ENCODE peak calls at places on chromosomes 13 and 19, in ten cellular contexts. O, M, T, J, V, X, H, A, L and F are unnamed samples.
A peak's percentile ranks its signal among the peaks of the same experiment; 100 is the strongest.

GRCh38 chr13:110187501-110188161 is 119.3 kb downstream of the COL4A1 start:
- DNase-seq in O (peak; percentile 73), M (peak; percentile 93), T (no peak), J (no peak), V (peak; percentile 80), X (peak; percentile 61), H (no peak), A (no peak), L (no peak), F (no peak)

GRCh38 chr13:42594577-42595571 is 20.9 kb downstream of the TNFSF11 start:
- DNase-seq in O (peak; percentile 42), M (peak; percentile 81), T (peak; percentile 60), J (peak; percentile 17), V (peak; percentile 45), X (peak; percentile 77), H (peak; percentile 46), A (no peak), L (peak; percentile 83), F (no peak)

GRCh38 chr19:703651-704446 is 4.9 kb upstream of the PALM start:
- DNase-seq in O (peak; percentile 69), M (peak; percentile 73), T (peak; percentile 75), J (peak; percentile 32), V (peak; percentile 95), X (peak; percentile 59), H (no peak), A (peak; percentile 82), L (peak; percentile 86), F (no peak)

GRCh38 chr13:114313061-114313860 is 1.0 kb upstream of the CHAMP1 start:
- DNase-seq in O (no peak), M (no peak), T (no peak), J (no peak), V (peak; percentile 24), X (no peak), H (peak; percentile 63), A (no peak), L (no peak), F (no peak)

GRCh38 chr13:76647550-76647949 is 238.7 kb downstream of the KCTD12 start:
- DNase-seq in O (no peak), M (no peak), T (no peak), J (no peak), V (no peak), X (no peak), H (no peak), A (no peak), L (no peak), F (no peak)

GRCh38 chr13:83819156-83819555 is 63.1 kb downstream of the SLITRK1 start:
- DNase-seq in O (no peak), M (no peak), T (no peak), J (no peak), V (no peak), X (no peak), H (no peak), A (no peak), L (no peak), F (no peak)

GRCh38 chr19:55255618-55256423 is 3.0 kb downstream of the PPP6R1 start:
- DNase-seq in O (no peak), M (no peak), T (no peak), J (no peak), V (no peak), X (no peak), H (peak; percentile 39), A (no peak), L (no peak), F (no peak)

GRCh38 chr13:24215732-24216131 is 55.2 kb downstream of the SPATA13 start:
- DNase-seq in O (peak; percentile 66), M (no peak), T (no peak), J (no peak), V (peak; percentile 82), X (peak; percentile 50), H (no peak), A (no peak), L (peak; percentile 31), F (no peak)

DNA sequence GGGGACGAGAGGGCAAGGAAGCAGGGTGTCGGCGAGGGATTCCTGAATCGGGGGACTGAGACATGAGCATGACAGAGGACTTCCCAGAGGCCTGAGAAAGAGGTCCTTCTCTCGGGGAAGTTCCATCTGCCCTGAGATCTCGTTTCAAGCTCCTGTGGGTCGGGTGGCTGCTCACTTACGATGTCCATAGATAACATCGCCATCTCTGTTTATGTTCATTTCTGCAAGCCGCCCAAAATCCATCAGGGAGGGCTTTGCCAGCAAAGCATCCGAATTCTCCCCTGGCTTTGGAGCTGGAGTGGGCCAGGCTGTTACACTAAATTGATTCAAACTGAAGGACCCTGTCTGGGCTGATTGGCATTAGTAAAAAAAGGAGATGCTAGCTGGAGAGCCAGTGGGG is 5.9 kb downstream of the DMKN start:
- DNase-seq in O (no peak), M (no peak), T (no peak), J (no peak), V (no peak), X (no peak), H (no peak), A (no peak), L (no peak), F (no peak)
- H3K27me3 ChIP-seq in O (peaks cover 54% of the 10 kb centered on the region), M (no peaks in the 10 kb centered on the region), T (no peaks in the 10 kb centered on the region), J (peaks cover 40% of the 10 kb centered on the region), V (peaks cover 3% of the 10 kb centered on the region), X (peaks cover 89% of the 10 kb centered on the region), H (no peaks in the 10 kb centered on the region), A (no peaks in the 10 kb centered on the region), L (peaks cover 15% of the 10 kb centered on the region), F (peaks cover 77% of the 10 kb centered on the region)

DNA sequence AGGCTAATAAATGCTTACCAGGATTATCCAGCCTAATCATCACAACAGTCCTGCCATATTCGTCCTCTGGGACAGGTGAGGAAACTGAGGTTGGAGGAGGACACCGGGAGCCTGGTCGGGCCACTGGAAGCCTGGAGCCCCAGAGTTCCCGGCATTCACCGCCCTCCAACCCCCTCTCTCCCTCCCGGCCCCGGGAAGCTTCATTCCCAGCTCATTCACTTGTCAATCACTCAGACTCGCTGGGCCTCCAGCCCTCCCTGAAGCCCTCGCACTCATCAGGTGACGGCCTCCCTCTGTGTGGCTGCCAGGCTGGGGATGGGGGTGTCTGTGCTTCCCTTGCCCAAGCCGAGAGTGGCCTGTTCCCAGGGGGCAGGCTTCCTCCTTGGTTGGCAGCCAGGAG is 22.5 kb upstream of the ZNF99 start:
- DNase-seq in O (no peak), M (no peak), T (no peak), J (no peak), V (no peak), X (no peak), H (no peak), A (no peak), L (no peak), F (no peak)
- TF ChIP-seq CTCF in O (no peak), M (no peak), T (no peak), J (no peak), V (no peak), X (no peak), H (no peak), A (no peak), L (no peak), F (no peak)

GRCh38 chr13:113005997-113006396 is 37.0 kb downstream of the MCF2L start:
- DNase-seq in O (no peak), M (no peak), T (no peak), J (no peak), V (no peak), X (no peak), H (no peak), A (no peak), L (no peak), F (no peak)

GRCh38 chr13:113002891-113003290 is 33.9 kb downstream of the MCF2L start:
- DNase-seq in O (no peak), M (no peak), T (no peak), J (no peak), V (no peak), X (no peak), H (no peak), A (no peak), L (no peak), F (no peak)

GRCh38 chr13:113004126-113004525 is 35.1 kb downstream of the MCF2L start:
- DNase-seq in O (no peak), M (no peak), T (no peak), J (no peak), V (no peak), X (no peak), H (no peak), A (no peak), L (no peak), F (no peak)

GRCh38 chr13:113006660-113007059 is 37.6 kb downstream of the MCF2L start:
- DNase-seq in O (no peak), M (no peak), T (no peak), J (no peak), V (no peak), X (no peak), H (no peak), A (no peak), L (no peak), F (no peak)

DNA sequence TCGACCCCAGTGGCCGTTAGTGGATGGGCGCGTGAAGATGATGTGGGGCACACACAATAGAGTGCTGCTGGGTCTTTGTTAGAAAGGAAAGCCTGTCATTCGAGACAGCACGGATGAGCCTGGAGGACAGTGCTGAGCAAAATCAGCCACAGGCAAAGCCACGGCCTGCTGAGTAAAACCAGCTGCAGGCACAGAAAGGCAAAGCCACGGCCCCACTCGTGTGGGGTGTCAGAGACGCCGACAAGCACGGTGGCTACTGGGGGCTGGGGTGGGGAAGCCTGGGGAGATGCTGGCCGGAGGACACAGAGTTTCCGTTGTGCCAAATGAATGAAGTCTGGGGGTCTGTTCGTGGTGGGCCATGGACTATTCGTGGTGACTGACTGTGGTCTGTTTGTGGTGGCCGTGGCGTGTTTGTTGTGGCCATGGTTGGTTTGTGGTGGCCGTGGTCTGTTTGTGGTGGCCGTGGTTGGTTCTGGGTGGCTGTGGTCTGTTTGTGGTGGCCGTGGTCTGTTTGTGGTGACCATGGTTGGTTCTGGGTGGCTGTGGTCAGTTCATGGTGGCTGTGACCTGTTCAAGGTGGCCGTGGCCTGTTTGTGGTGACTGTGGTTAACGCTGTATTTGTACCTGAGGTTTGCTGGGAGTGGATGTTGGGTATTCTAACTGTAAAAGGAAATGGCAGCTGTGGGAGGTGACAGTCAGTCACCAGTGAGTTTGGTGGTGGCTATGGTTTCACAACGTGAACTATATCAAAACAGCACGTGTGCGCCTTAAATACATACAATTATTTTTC is 36.3 kb downstream of the MCF2L start:
- DNase-seq in O (no peak), M (no peak), T (no peak), J (no peak), V (no peak), X (no peak), H (no peak), A (no peak), L (no peak), F (no peak)
- H3K27me3 ChIP-seq in O (peaks cover 22% of the 10 kb centered on the region), M (no peaks in the 10 kb centered on the region), T (no peaks in the 10 kb centered on the region), J (peaks cover 22% of the 10 kb centered on the region), V (no peaks in the 10 kb centered on the region), X (peaks cover 6% of the 10 kb centered on the region), H (no peaks in the 10 kb centered on the region), A (no peaks in the 10 kb centered on the region), L (no peaks in the 10 kb centered on the region), F (no peaks in the 10 kb centered on the region)

DNA sequence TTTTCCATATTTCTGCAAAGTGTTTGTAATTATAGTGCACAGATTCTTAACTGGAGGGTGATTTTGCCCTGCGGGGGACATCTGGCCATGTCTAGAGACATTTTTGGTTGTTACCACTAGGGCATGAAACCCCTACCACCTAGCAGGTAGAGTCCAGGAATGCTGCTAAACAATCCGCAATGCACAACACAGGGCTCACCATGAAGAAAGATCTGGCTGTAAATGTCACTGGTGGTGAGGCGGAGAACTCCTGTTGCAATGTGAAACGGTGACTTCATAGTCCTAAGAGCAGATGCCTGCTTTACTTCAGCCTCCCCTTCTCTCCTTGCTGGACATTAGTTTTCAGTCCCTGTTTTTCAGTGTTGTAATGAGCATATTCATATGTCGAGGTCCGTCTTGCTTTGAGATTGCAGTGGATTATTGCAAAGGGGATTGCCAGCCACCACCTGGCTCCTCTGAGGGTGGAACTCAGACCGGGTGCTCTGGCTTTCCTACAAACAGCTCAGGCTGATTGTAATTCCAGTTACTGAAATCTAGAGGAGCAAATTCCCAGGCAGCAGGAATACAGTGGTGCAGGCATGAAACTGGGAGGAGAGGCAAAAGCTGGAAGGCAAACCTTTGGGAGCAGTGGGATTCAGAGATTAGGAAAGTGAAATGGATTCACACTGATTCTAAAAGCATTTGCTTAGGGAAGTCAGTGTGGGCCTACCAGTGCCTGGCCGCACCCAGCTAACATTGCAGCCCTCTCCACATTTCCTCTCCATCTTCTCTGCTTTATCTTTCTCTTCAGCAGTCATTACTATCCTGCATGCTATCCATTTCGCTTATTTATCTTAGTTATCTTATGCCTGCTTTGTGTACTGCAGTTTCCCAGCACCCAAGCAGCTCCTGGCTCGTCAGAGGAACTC is 76.1 kb upstream of the PCDH8 start:
- DNase-seq in O (no peak), M (peak; percentile 26), T (no peak), J (no peak), V (no peak), X (no peak), H (no peak), A (no peak), L (no peak), F (no peak)
- TF ChIP-seq CTCF in O (no peak), M (no peak), T (no peak), J (no peak), V (no peak), X (no peak), H (no peak), A (no peak), L (no peak), F (no peak)